ENCODE peak calls at places on chromosomes 2 and 18, in ten cellular contexts. One of them, this sample, is unnamed.

GRCh38 chr2:48279347-48279746 is 250.6 kb upstream of the STON1 start:
- DNase-seq in activated CD8-positive, alpha-beta memory T cell treated with anti-CD3 and anti-CD28 coated beads, Interleukin-2, amount 50 U/mL, for 4 hours: no peak
- DNase-seq in nephron progenitor cell: no peak
- DNase-seq in IMR-90: no peak
- DNase-seq in NCI-H2029 treated with DMSO at 0.1 percent for 48 hours: no peak
- DNase-seq in non-pigmented ciliary epithelial cell: no peak
- DNase-seq in LoVo: peak; percentile 29
- DNase-seq in activated CD4-positive, alpha-beta T cell treated with anti-CD3 and anti-CD28 coated beads for 24 hours: no peak
- DNase-seq in HS-5: no peak
- DNase-seq in stimulated activated CD8-positive, alpha-beta memory T cell treated with anti-CD3 and anti-CD28 coated beads, Interleukin-15, amount 100 ng/mL, for 1 hour: no peak
- DNase-seq in this sample: no peak

GRCh38 chr2:44655401-44655864 is 286.1 kb upstream of the SIX3 start:
- DNase-seq in non-pigmented ciliary epithelial cell: no peak
- DNase-seq in nephron progenitor cell: no peak
- DNase-seq in activated CD8-positive, alpha-beta memory T cell treated with anti-CD3 and anti-CD28 coated beads, Interleukin-2, amount 50 U/mL, for 4 hours: no peak
- DNase-seq in activated CD4-positive, alpha-beta T cell treated with anti-CD3 and anti-CD28 coated beads for 24 hours: no peak
- DNase-seq in IMR-90: no peak
- DNase-seq in HS-5: no peak
- DNase-seq in NCI-H2029 treated with DMSO at 0.1 percent for 48 hours: no peak
- DNase-seq in stimulated activated CD8-positive, alpha-beta memory T cell treated with anti-CD3 and anti-CD28 coated beads, Interleukin-15, amount 100 ng/mL, for 1 hour: no peak
- DNase-seq in LoVo: no peak
- DNase-seq in this sample: no peak

GRCh38 chr2:233414273-233414654 is 60.0 kb downstream of the DGKD start:
- DNase-seq in NCI-H2029 treated with DMSO at 0.1 percent for 48 hours: no peak
- DNase-seq in activated CD4-positive, alpha-beta T cell treated with anti-CD3 and anti-CD28 coated beads for 24 hours: no peak
- DNase-seq in HS-5: no peak
- DNase-seq in activated CD8-positive, alpha-beta memory T cell treated with anti-CD3 and anti-CD28 coated beads, Interleukin-2, amount 50 U/mL, for 4 hours: no peak
- DNase-seq in stimulated activated CD8-positive, alpha-beta memory T cell treated with anti-CD3 and anti-CD28 coated beads, Interleukin-15, amount 100 ng/mL, for 1 hour: no peak
- DNase-seq in IMR-90: peak; percentile 32
- DNase-seq in nephron progenitor cell: no peak
- DNase-seq in non-pigmented ciliary epithelial cell: no peak
- DNase-seq in LoVo: peak; percentile 58
- DNase-seq in this sample: no peak

GRCh38 chr2:215299337-215299859 is 12.5 kb upstream of the ATIC start:
- DNase-seq in non-pigmented ciliary epithelial cell: no peak
- DNase-seq in activated CD8-positive, alpha-beta memory T cell treated with anti-CD3 and anti-CD28 coated beads, Interleukin-2, amount 50 U/mL, for 4 hours: no peak
- DNase-seq in HS-5: no peak
- DNase-seq in stimulated activated CD8-positive, alpha-beta memory T cell treated with anti-CD3 and anti-CD28 coated beads, Interleukin-15, amount 100 ng/mL, for 1 hour: no peak
- DNase-seq in nephron progenitor cell: no peak
- DNase-seq in activated CD4-positive, alpha-beta T cell treated with anti-CD3 and anti-CD28 coated beads for 24 hours: no peak
- DNase-seq in LoVo: no peak
- DNase-seq in NCI-H2029 treated with DMSO at 0.1 percent for 48 hours: no peak
- DNase-seq in IMR-90: no peak
- DNase-seq in this sample: peak; percentile 15

GRCh38 chr18:25957017-25957416 is 133.4 kb downstream of the SS18 start:
- DNase-seq in stimulated activated CD8-positive, alpha-beta memory T cell treated with anti-CD3 and anti-CD28 coated beads, Interleukin-15, amount 100 ng/mL, for 1 hour: no peak
- DNase-seq in IMR-90: no peak
- DNase-seq in nephron progenitor cell: no peak
- DNase-seq in LoVo: no peak
- DNase-seq in activated CD4-positive, alpha-beta T cell treated with anti-CD3 and anti-CD28 coated beads for 24 hours: no peak
- DNase-seq in NCI-H2029 treated with DMSO at 0.1 percent for 48 hours: no peak
- DNase-seq in HS-5: no peak
- DNase-seq in non-pigmented ciliary epithelial cell: no peak
- DNase-seq in activated CD8-positive, alpha-beta memory T cell treated with anti-CD3 and anti-CD28 coated beads, Interleukin-2, amount 50 U/mL, for 4 hours: no peak
- DNase-seq in this sample: no peak

GRCh38 chr2:218849721-218850120 is 9.9 kb upstream of the WNT6 start:
- DNase-seq in activated CD4-positive, alpha-beta T cell treated with anti-CD3 and anti-CD28 coated beads for 24 hours: no peak
- DNase-seq in NCI-H2029 treated with DMSO at 0.1 percent for 48 hours: no peak
- DNase-seq in activated CD8-positive, alpha-beta memory T cell treated with anti-CD3 and anti-CD28 coated beads, Interleukin-2, amount 50 U/mL, for 4 hours: no peak
- DNase-seq in non-pigmented ciliary epithelial cell: no peak
- DNase-seq in LoVo: peak; percentile 11
- DNase-seq in nephron progenitor cell: no peak
- DNase-seq in stimulated activated CD8-positive, alpha-beta memory T cell treated with anti-CD3 and anti-CD28 coated beads, Interleukin-15, amount 100 ng/mL, for 1 hour: no peak
- DNase-seq in HS-5: no peak
- DNase-seq in IMR-90: no peak
- DNase-seq in this sample: no peak

GRCh38 chr2:36371963-36372391 is 16.4 kb downstream of the CRIM1 start:
- DNase-seq in LoVo: peak; percentile 57
- DNase-seq in NCI-H2029 treated with DMSO at 0.1 percent for 48 hours: no peak
- DNase-seq in non-pigmented ciliary epithelial cell: no peak
- DNase-seq in activated CD8-positive, alpha-beta memory T cell treated with anti-CD3 and anti-CD28 coated beads, Interleukin-2, amount 50 U/mL, for 4 hours: no peak
- DNase-seq in nephron progenitor cell: no peak
- DNase-seq in stimulated activated CD8-positive, alpha-beta memory T cell treated with anti-CD3 and anti-CD28 coated beads, Interleukin-15, amount 100 ng/mL, for 1 hour: no peak
- DNase-seq in activated CD4-positive, alpha-beta T cell treated with anti-CD3 and anti-CD28 coated beads for 24 hours: no peak
- DNase-seq in HS-5: peak; percentile 95
- DNase-seq in IMR-90: peak; percentile 84
- DNase-seq in this sample: no peak

GRCh38 chr18:36409779-36410178 is 112.3 kb downstream of the FHOD3 start:
- DNase-seq in IMR-90: no peak
- DNase-seq in activated CD8-positive, alpha-beta memory T cell treated with anti-CD3 and anti-CD28 coated beads, Interleukin-2, amount 50 U/mL, for 4 hours: no peak
- DNase-seq in activated CD4-positive, alpha-beta T cell treated with anti-CD3 and anti-CD28 coated beads for 24 hours: no peak
- DNase-seq in NCI-H2029 treated with DMSO at 0.1 percent for 48 hours: no peak
- DNase-seq in nephron progenitor cell: no peak
- DNase-seq in stimulated activated CD8-positive, alpha-beta memory T cell treated with anti-CD3 and anti-CD28 coated beads, Interleukin-15, amount 100 ng/mL, for 1 hour: no peak
- DNase-seq in non-pigmented ciliary epithelial cell: no peak
- DNase-seq in LoVo: no peak
- DNase-seq in HS-5: no peak
- DNase-seq in this sample: no peak

GRCh38 chr2:239184968-239185903 is 215.6 kb downstream of the HDAC4 start:
- DNase-seq in stimulated activated CD8-positive, alpha-beta memory T cell treated with anti-CD3 and anti-CD28 coated beads, Interleukin-15, amount 100 ng/mL, for 1 hour: no peak
- DNase-seq in HS-5: no peak
- DNase-seq in nephron progenitor cell: no peak
- DNase-seq in NCI-H2029 treated with DMSO at 0.1 percent for 48 hours: no peak
- DNase-seq in LoVo: no peak
- DNase-seq in activated CD4-positive, alpha-beta T cell treated with anti-CD3 and anti-CD28 coated beads for 24 hours: no peak
- DNase-seq in activated CD8-positive, alpha-beta memory T cell treated with anti-CD3 and anti-CD28 coated beads, Interleukin-2, amount 50 U/mL, for 4 hours: peak; percentile 16
- DNase-seq in non-pigmented ciliary epithelial cell: no peak
- DNase-seq in IMR-90: no peak
- DNase-seq in this sample: no peak

GRCh38 chr2:223972656-223973102 is 15.4 kb downstream of the MRPL44 start:
- DNase-seq in nephron progenitor cell: no peak
- DNase-seq in non-pigmented ciliary epithelial cell: no peak
- DNase-seq in NCI-H2029 treated with DMSO at 0.1 percent for 48 hours: no peak
- DNase-seq in stimulated activated CD8-positive, alpha-beta memory T cell treated with anti-CD3 and anti-CD28 coated beads, Interleukin-15, amount 100 ng/mL, for 1 hour: no peak
- DNase-seq in LoVo: no peak
- DNase-seq in HS-5: no peak
- DNase-seq in activated CD8-positive, alpha-beta memory T cell treated with anti-CD3 and anti-CD28 coated beads, Interleukin-2, amount 50 U/mL, for 4 hours: no peak
- DNase-seq in activated CD4-positive, alpha-beta T cell treated with anti-CD3 and anti-CD28 coated beads for 24 hours: no peak
- DNase-seq in IMR-90: no peak
- DNase-seq in this sample: no peak

GRCh38 chr18:46728219-46728930 is 28.5 kb downstream of the ST8SIA5 start:
- DNase-seq in stimulated activated CD8-positive, alpha-beta memory T cell treated with anti-CD3 and anti-CD28 coated beads, Interleukin-15, amount 100 ng/mL, for 1 hour: no peak
- DNase-seq in IMR-90: no peak
- DNase-seq in activated CD8-positive, alpha-beta memory T cell treated with anti-CD3 and anti-CD28 coated beads, Interleukin-2, amount 50 U/mL, for 4 hours: no peak
- DNase-seq in NCI-H2029 treated with DMSO at 0.1 percent for 48 hours: no peak
- DNase-seq in activated CD4-positive, alpha-beta T cell treated with anti-CD3 and anti-CD28 coated beads for 24 hours: no peak
- DNase-seq in nephron progenitor cell: no peak
- DNase-seq in HS-5: no peak
- DNase-seq in non-pigmented ciliary epithelial cell: no peak
- DNase-seq in LoVo: no peak
- DNase-seq in this sample: no peak

GRCh38 chr18:28127763-28128737 is 48.9 kb downstream of the CDH2 start:
- DNase-seq in activated CD8-positive, alpha-beta memory T cell treated with anti-CD3 and anti-CD28 coated beads, Interleukin-2, amount 50 U/mL, for 4 hours: no peak
- DNase-seq in stimulated activated CD8-positive, alpha-beta memory T cell treated with anti-CD3 and anti-CD28 coated beads, Interleukin-15, amount 100 ng/mL, for 1 hour: no peak
- DNase-seq in LoVo: no peak
- DNase-seq in NCI-H2029 treated with DMSO at 0.1 percent for 48 hours: no peak
- DNase-seq in activated CD4-positive, alpha-beta T cell treated with anti-CD3 and anti-CD28 coated beads for 24 hours: no peak
- DNase-seq in IMR-90: peak; percentile 34
- DNase-seq in HS-5: no peak
- DNase-seq in non-pigmented ciliary epithelial cell: no peak
- DNase-seq in nephron progenitor cell: no peak
- DNase-seq in this sample: no peak

GRCh38 chr2:134715932-134716643 is 2.7 kb downstream of the TMEM163 start:
- DNase-seq in IMR-90: no peak
- DNase-seq in stimulated activated CD8-positive, alpha-beta memory T cell treated with anti-CD3 and anti-CD28 coated beads, Interleukin-15, amount 100 ng/mL, for 1 hour: no peak
- DNase-seq in activated CD4-positive, alpha-beta T cell treated with anti-CD3 and anti-CD28 coated beads for 24 hours: no peak
- DNase-seq in HS-5: no peak
- DNase-seq in non-pigmented ciliary epithelial cell: no peak
- DNase-seq in nephron progenitor cell: no peak
- DNase-seq in LoVo: no peak
- DNase-seq in activated CD8-positive, alpha-beta memory T cell treated with anti-CD3 and anti-CD28 coated beads, Interleukin-2, amount 50 U/mL, for 4 hours: no peak
- DNase-seq in NCI-H2029 treated with DMSO at 0.1 percent for 48 hours: no peak
- DNase-seq in this sample: no peak

GRCh38 chr2:239882335-239882734 is 142.8 kb downstream of the NDUFA10 start:
- DNase-seq in NCI-H2029 treated with DMSO at 0.1 percent for 48 hours: peak; percentile 59
- DNase-seq in activated CD8-positive, alpha-beta memory T cell treated with anti-CD3 and anti-CD28 coated beads, Interleukin-2, amount 50 U/mL, for 4 hours: peak; percentile 55
- DNase-seq in stimulated activated CD8-positive, alpha-beta memory T cell treated with anti-CD3 and anti-CD28 coated beads, Interleukin-15, amount 100 ng/mL, for 1 hour: peak; percentile 36
- DNase-seq in nephron progenitor cell: peak; percentile 71
- DNase-seq in IMR-90: no peak
- DNase-seq in LoVo: peak; percentile 53
- DNase-seq in non-pigmented ciliary epithelial cell: no peak
- DNase-seq in HS-5: no peak
- DNase-seq in activated CD4-positive, alpha-beta T cell treated with anti-CD3 and anti-CD28 coated beads for 24 hours: peak; percentile 38
- DNase-seq in this sample: peak; percentile 32

GRCh38 chr18:22279741-22280452 is 110.5 kb downstream of the GATA6 start:
- DNase-seq in activated CD8-positive, alpha-beta memory T cell treated with anti-CD3 and anti-CD28 coated beads, Interleukin-2, amount 50 U/mL, for 4 hours: no peak
- DNase-seq in non-pigmented ciliary epithelial cell: no peak
- DNase-seq in stimulated activated CD8-positive, alpha-beta memory T cell treated with anti-CD3 and anti-CD28 coated beads, Interleukin-15, amount 100 ng/mL, for 1 hour: no peak
- DNase-seq in NCI-H2029 treated with DMSO at 0.1 percent for 48 hours: no peak
- DNase-seq in nephron progenitor cell: no peak
- DNase-seq in IMR-90: peak; percentile 71
- DNase-seq in LoVo: no peak
- DNase-seq in activated CD4-positive, alpha-beta T cell treated with anti-CD3 and anti-CD28 coated beads for 24 hours: no peak
- DNase-seq in HS-5: no peak
- DNase-seq in this sample: no peak

GRCh38 chr18:79372991-79373390 is 22.7 kb upstream of the NFATC1 start:
- DNase-seq in HS-5: no peak
- DNase-seq in NCI-H2029 treated with DMSO at 0.1 percent for 48 hours: no peak
- DNase-seq in LoVo: no peak
- DNase-seq in activated CD4-positive, alpha-beta T cell treated with anti-CD3 and anti-CD28 coated beads for 24 hours: no peak
- DNase-seq in IMR-90: no peak
- DNase-seq in nephron progenitor cell: no peak
- DNase-seq in non-pigmented ciliary epithelial cell: no peak
- DNase-seq in activated CD8-positive, alpha-beta memory T cell treated with anti-CD3 and anti-CD28 coated beads, Interleukin-2, amount 50 U/mL, for 4 hours: no peak
- DNase-seq in stimulated activated CD8-positive, alpha-beta memory T cell treated with anti-CD3 and anti-CD28 coated beads, Interleukin-15, amount 100 ng/mL, for 1 hour: no peak
- DNase-seq in this sample: peak; percentile 23

GRCh38 chr2:226873051-226873620 is 37.3 kb downstream of the RHBDD1 start:
- DNase-seq in HS-5: no peak
- DNase-seq in NCI-H2029 treated with DMSO at 0.1 percent for 48 hours: no peak
- DNase-seq in nephron progenitor cell: no peak
- DNase-seq in IMR-90: peak; percentile 59
- DNase-seq in non-pigmented ciliary epithelial cell: no peak
- DNase-seq in activated CD8-positive, alpha-beta memory T cell treated with anti-CD3 and anti-CD28 coated beads, Interleukin-2, amount 50 U/mL, for 4 hours: no peak
- DNase-seq in LoVo: no peak
- DNase-seq in stimulated activated CD8-positive, alpha-beta memory T cell treated with anti-CD3 and anti-CD28 coated beads, Interleukin-15, amount 100 ng/mL, for 1 hour: no peak
- DNase-seq in activated CD4-positive, alpha-beta T cell treated with anti-CD3 and anti-CD28 coated beads for 24 hours: no peak
- DNase-seq in this sample: no peak

GRCh38 chr2:241033994-241034393 is 35.6 kb downstream of the SNED1 start:
- DNase-seq in nephron progenitor cell: no peak
- DNase-seq in non-pigmented ciliary epithelial cell: no peak
- DNase-seq in activated CD8-positive, alpha-beta memory T cell treated with anti-CD3 and anti-CD28 coated beads, Interleukin-2, amount 50 U/mL, for 4 hours: no peak
- DNase-seq in NCI-H2029 treated with DMSO at 0.1 percent for 48 hours: no peak
- DNase-seq in activated CD4-positive, alpha-beta T cell treated with anti-CD3 and anti-CD28 coated beads for 24 hours: no peak
- DNase-seq in LoVo: no peak
- DNase-seq in stimulated activated CD8-positive, alpha-beta memory T cell treated with anti-CD3 and anti-CD28 coated beads, Interleukin-15, amount 100 ng/mL, for 1 hour: no peak
- DNase-seq in HS-5: no peak
- DNase-seq in IMR-90: no peak
- DNase-seq in this sample: no peak

GRCh38 chr2:26989156-26989555 is 18.7 kb downstream of the MAPRE3 start:
- DNase-seq in activated CD8-positive, alpha-beta memory T cell treated with anti-CD3 and anti-CD28 coated beads, Interleukin-2, amount 50 U/mL, for 4 hours: no peak
- DNase-seq in stimulated activated CD8-positive, alpha-beta memory T cell treated with anti-CD3 and anti-CD28 coated beads, Interleukin-15, amount 100 ng/mL, for 1 hour: no peak
- DNase-seq in IMR-90: peak; percentile 61
- DNase-seq in HS-5: no peak
- DNase-seq in nephron progenitor cell: no peak
- DNase-seq in activated CD4-positive, alpha-beta T cell treated with anti-CD3 and anti-CD28 coated beads for 24 hours: no peak
- DNase-seq in LoVo: no peak
- DNase-seq in NCI-H2029 treated with DMSO at 0.1 percent for 48 hours: no peak
- DNase-seq in non-pigmented ciliary epithelial cell: no peak
- DNase-seq in this sample: peak; percentile 60

GRCh38 chr2:215726070-215726469 is 287.3 kb downstream of the MREG start:
- DNase-seq in HS-5: no peak
- DNase-seq in NCI-H2029 treated with DMSO at 0.1 percent for 48 hours: no peak
- DNase-seq in non-pigmented ciliary epithelial cell: no peak
- DNase-seq in LoVo: no peak
- DNase-seq in activated CD4-positive, alpha-beta T cell treated with anti-CD3 and anti-CD28 coated beads for 24 hours: no peak
- DNase-seq in nephron progenitor cell: no peak
- DNase-seq in stimulated activated CD8-positive, alpha-beta memory T cell treated with anti-CD3 and anti-CD28 coated beads, Interleukin-15, amount 100 ng/mL, for 1 hour: no peak
- DNase-seq in activated CD8-positive, alpha-beta memory T cell treated with anti-CD3 and anti-CD28 coated beads, Interleukin-2, amount 50 U/mL, for 4 hours: no peak
- DNase-seq in IMR-90: no peak
- DNase-seq in this sample: no peak

This sample was measured in SK-MEL-5.